ENCODE peak calls at places on chromosomes 1 and 21, in six cellular contexts. L, K, U, X, A and H are unnamed samples.

GRCh38 chr1:222546548-222547259 is 1.2 kb downstream of the HHIPL2 start:
- DNase-seq in U (no peak), L (no peak), A (peak; percentile 80), X (no peak), K (no peak), H (peak; percentile 71)

GRCh38 chr1:94612555-94613204 is 71.1 kb upstream of the F3 start:
- DNase-seq in L (no peak), X (no peak), K (no peak), A (peak; percentile 28), U (no peak), H (no peak)

GRCh38 chr1:97340951-97341350 is 579.9 kb downstream of the DPYD start:
- DNase-seq in X (no peak), L (no peak), K (no peak), U (no peak), A (peak; percentile 77), H (no peak)

GRCh38 chr1:184624051-184624450 is 130.6 kb downstream of the EDEM3 start:
- DNase-seq in L (no peak), U (no peak), K (no peak), X (no peak), A (no peak), H (peak; percentile 60)

GRCh38 chr1:147723691-147724323 is 36.6 kb downstream of the GJA5 start:
- DNase-seq in U (peak; percentile 34), X (no peak), K (peak; percentile 51), L (peak; percentile 28), A (peak; percentile 20), H (no peak)

GRCh38 chr1:115727706-115728249 is 40.7 kb downstream of the CASQ2 start:
- DNase-seq in K (no peak), L (peak; percentile 31), U (peak; percentile 56), A (peak; percentile 99), X (peak; percentile 73), H (peak; percentile 82)

GRCh38 chr1:19204665-19205266 is 5.3 kb downstream of the UBR4 start:
- DNase-seq in U (no peak), L (no peak), A (peak; percentile 23), K (no peak), X (no peak), H (no peak)

GRCh38 chr1:39266269-39266668 is 61.8 kb downstream of the MACF1 start:
- DNase-seq in A (peak; percentile 36), U (no peak), X (no peak), K (no peak), L (no peak), H (no peak)

GRCh38 chr1:231828182-231828920 is 201.8 kb downstream of the DISC1 start:
- DNase-seq in U (no peak), X (no peak), K (no peak), L (peak; percentile 50), A (peak; percentile 97), H (no peak)

GRCh38 chr1:115492880-115493279 is 148.9 kb upstream of the VANGL1 start:
- DNase-seq in L (no peak), A (no peak), K (no peak), U (no peak), X (no peak), H (no peak)

GRCh38 chr1:210830034-210831028 is 303.6 kb downstream of the KCNH1 start:
- DNase-seq in U (no peak), X (no peak), A (no peak), L (no peak), K (no peak), H (no peak)

GRCh38 chr21:20108976-20109375 is 889.2 kb upstream of the NCAM2 start:
- DNase-seq in U (no peak), K (no peak), A (no peak), X (no peak), L (no peak), H (no peak)

GRCh38 chr1:160711528-160712311 is at the start of gene CD48:
- DNase-seq in X (no peak), L (no peak), A (no peak), U (no peak), K (no peak), H (no peak)

GRCh38 chr1:38018864-38019343 is 6.4 kb downstream of the UTP11 start:
- DNase-seq in A (peak; percentile 75), K (no peak), U (no peak), X (no peak), L (no peak), H (no peak)

GRCh38 chr1:17089496-17089895 is 29.8 kb downstream of the PADI2 start:
- DNase-seq in U (no peak), A (no peak), K (no peak), X (no peak), L (no peak), H (no peak)

GRCh38 chr1:157992031-157992568 is 1.3 kb upstream of the KIRREL1 start:
- DNase-seq in K (peak; percentile 74), A (peak; percentile 68), X (peak; percentile 82), L (peak; percentile 66), U (peak; percentile 74), H (peak; percentile 83)

GRCh38 chr1:221724931-221725605 is 16.8 kb downstream of the DUSP10 start:
- DNase-seq in K (no peak), A (peak; percentile 79), U (peak; percentile 44), X (peak; percentile 75), L (no peak), H (no peak)

GRCh38 chr21:33761104-33762036 is 119.1 kb downstream of the ITSN1 start:
- DNase-seq in A (peak; percentile 97), U (no peak), L (no peak), X (no peak), K (no peak), H (no peak)

GRCh38 chr1:156276966-156277381 is 5.7 kb downstream of the SMG5 start:
- DNase-seq in U (no peak), K (no peak), X (no peak), A (no peak), L (no peak), H (no peak)

GRCh38 chr1:221810406-221810805 is 68.5 kb upstream of the DUSP10 start:
- DNase-seq in L (no peak), K (no peak), X (no peak), A (peak; percentile 54), U (no peak), H (no peak)

GRCh38 chr1:12619396-12620141 is 1.6 kb upstream of the DHRS3 start:
- DNase-seq in L (peak; percentile 91), K (peak; percentile 80), A (peak; percentile 90), X (peak; percentile 91), U (peak; percentile 88), H (peak; percentile 95)

GRCh38 chr1:81414417-81415087 is 386.2 kb upstream of the ADGRL2 start:
- DNase-seq in U (peak; percentile 77), X (peak; percentile 75), A (peak; percentile 66), K (peak; percentile 55), L (peak; percentile 59), H (peak; percentile 66)

GRCh38 chr1:247407180-247407616 is 8.8 kb upstream of the NLRP3 start:
- DNase-seq in X (no peak), A (no peak), U (peak; percentile 43), K (no peak), L (peak; percentile 16), H (peak; percentile 76)

GRCh38 chr1:53878492-53879105 is 11.0 kb downstream of the YIPF1 start:
- DNase-seq in K (peak; percentile 29), L (no peak), A (peak; percentile 80), X (no peak), U (no peak), H (no peak)

GRCh38 chr1:168554603-168555520 is 11.1 kb upstream of the XCL2 start:
- DNase-seq in L (no peak), K (no peak), X (no peak), U (no peak), A (no peak), H (no peak)

GRCh38 chr1:41494351-41495170 is 10.1 kb upstream of the EDN2 start:
- DNase-seq in X (peak; percentile 42), A (no peak), U (peak; percentile 9), L (no peak), K (no peak), H (no peak)

GRCh38 chr21:31098576-31099005 is 60.3 kb upstream of the KRTAP19-8 start:
- DNase-seq in X (peak; percentile 69), L (peak; percentile 67), K (peak; percentile 51), A (peak; percentile 61), U (peak; percentile 69), H (peak; percentile 79)

GRCh38 chr1:113109908-113110554 is 37.0 kb downstream of the LRIG2 start:
- DNase-seq in A (peak; percentile 94), K (no peak), U (no peak), X (no peak), L (peak; percentile 19), H (peak; percentile 71)

GRCh38 chr1:198018529-198018928 is 101.4 kb downstream of the LHX9 start:
- DNase-seq in L (no peak), U (no peak), X (no peak), A (peak; percentile 21), K (no peak), H (no peak)

GRCh38 chr1:86992790-86993189 is 78.4 kb downstream of the HS2ST1 start:
- DNase-seq in K (no peak), A (no peak), L (no peak), X (no peak), U (no peak), H (no peak)
- H3K27ac ChIP-seq in K (no peak overlapping the region), A (no peak overlapping the region), L (no peak overlapping the region), X (no peak overlapping the region), U (no peak overlapping the region), H (no peak overlapping the region)

GRCh38 chr1:236685917-236686814 is at the start of gene ACTN2:
- DNase-seq in K (peak; percentile 46), L (peak; percentile 66), A (peak; percentile 28), X (peak; percentile 91), U (peak; percentile 74), H (no peak)

GRCh38 chr1:236686815-236687160 is 489 bp downstream of the ACTN2 start:
- DNase-seq in L (no peak), X (peak; percentile 78), A (no peak), U (peak; percentile 24), K (no peak), H (no peak)

GRCh38 chr1:236688705-236689104 is 2.4 kb downstream of the ACTN2 start:
- DNase-seq in U (no peak), A (no peak), L (no peak), X (peak; percentile 61), K (no peak), H (no peak)

GRCh38 chr1:236685205-236685916 is 938 bp upstream of the ACTN2 start:
- DNase-seq in U (no peak), X (no peak), L (no peak), K (no peak), A (no peak), H (no peak)

GRCh38 chr1:236687273-236687672 is 974 bp downstream of the ACTN2 start:
- DNase-seq in U (no peak), X (no peak), L (peak; percentile 45), A (no peak), K (no peak), H (no peak)
- H3K4me3 ChIP-seq in U (peak overlapping the region; percentile 77), X (peak overlapping the region; percentile 91), L (no peak overlapping the region), A (no peak overlapping the region), K (no peak overlapping the region), H (peak overlapping the region; percentile 69)

GRCh38 chr1:172544481-172545104 is 11.6 kb downstream of the SUCO start:
- DNase-seq in A (no peak), K (no peak), X (no peak), U (no peak), L (no peak), H (no peak)
- H3K4me1 ChIP-seq in A (no peaks in the 10 kb centered on the region), K (peaks cover 7% of the 10 kb centered on the region), X (peaks cover 11% of the 10 kb centered on the region), U (peaks cover 90% of the 10 kb centered on the region), L (peaks cover 92% of the 10 kb centered on the region), H (peaks cover 23% of the 10 kb centered on the region)

DNA sequence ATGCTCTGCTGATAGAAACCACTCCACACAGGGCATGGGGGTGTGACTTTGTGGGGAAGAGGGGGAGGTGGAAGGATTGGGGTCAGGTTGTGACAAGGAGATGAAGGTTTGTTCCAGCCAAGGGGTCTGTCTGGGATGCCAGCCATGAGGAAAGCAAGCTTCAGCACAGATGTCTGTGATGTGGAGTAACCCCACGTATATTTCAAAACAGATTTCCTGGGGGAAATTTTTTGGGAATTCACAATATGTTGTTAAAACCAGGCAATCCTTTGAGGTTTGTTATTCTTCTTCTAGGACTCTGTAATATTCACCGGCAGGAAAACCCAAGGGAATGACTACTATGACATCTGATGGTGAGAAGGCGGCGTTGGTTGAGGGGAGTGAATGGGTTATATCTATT is 255.0 kb upstream of the FGGY start:
- DNase-seq in K (no peak), U (no peak), L (no peak), X (peak; percentile 62), A (peak; percentile 37), H (no peak)
- H3K27ac ChIP-seq in K (no peak overlapping the region), U (no peak overlapping the region), L (no peak overlapping the region), X (no peak overlapping the region), A (no peak overlapping the region), H (no peak overlapping the region)